ENCODE peak calls at places on chromosomes 6 and 20, in eight cellular contexts. One of them, this sample, is unnamed.
A peak's percentile ranks its signal among the peaks of the same experiment; 100 is the strongest.

GRCh38 chr6:33410711-33411631 is at the start of gene PHF1:
- DNase-seq in HFF-Myc: no peak
- DNase-seq in effector CD4-positive, alpha-beta T cell: peak; percentile 77
- DNase-seq in vagina: peak; percentile 94
- DNase-seq in glutamatergic neuron: peak; percentile 72
- DNase-seq in activated naive CD4-positive, alpha-beta T cell treated with Interleukin-2 at 50 U/mL for 16 hours: no peak
- DNase-seq in central memory CD8-positive, alpha-beta T cell: peak; percentile 89
- DNase-seq in progenitor cell of endocrine pancreas: peak; percentile 53
- DNase-seq in this sample: no peak

GRCh38 chr6:112899541-112899940 is 552.4 kb downstream of the RFPL4B start:
- DNase-seq in HFF-Myc: no peak
- DNase-seq in effector CD4-positive, alpha-beta T cell: no peak
- DNase-seq in vagina: no peak
- DNase-seq in glutamatergic neuron: no peak
- DNase-seq in activated naive CD4-positive, alpha-beta T cell treated with Interleukin-2 at 50 U/mL for 16 hours: no peak
- DNase-seq in central memory CD8-positive, alpha-beta T cell: no peak
- DNase-seq in progenitor cell of endocrine pancreas: no peak
- DNase-seq in this sample: peak; percentile 42

GRCh38 chr20:6489361-6490154 is 277.9 kb upstream of the BMP2 start:
- DNase-seq in HFF-Myc: no peak
- DNase-seq in effector CD4-positive, alpha-beta T cell: no peak
- DNase-seq in vagina: no peak
- DNase-seq in glutamatergic neuron: no peak
- DNase-seq in activated naive CD4-positive, alpha-beta T cell treated with Interleukin-2 at 50 U/mL for 16 hours: no peak
- DNase-seq in central memory CD8-positive, alpha-beta T cell: no peak
- DNase-seq in progenitor cell of endocrine pancreas: no peak
- DNase-seq in this sample: no peak

GRCh38 chr6:123529843-123530242 is 106.9 kb downstream of the TRDN start:
- DNase-seq in HFF-Myc: no peak
- DNase-seq in effector CD4-positive, alpha-beta T cell: no peak
- DNase-seq in vagina: no peak
- DNase-seq in glutamatergic neuron: no peak
- DNase-seq in activated naive CD4-positive, alpha-beta T cell treated with Interleukin-2 at 50 U/mL for 16 hours: no peak
- DNase-seq in central memory CD8-positive, alpha-beta T cell: no peak
- DNase-seq in progenitor cell of endocrine pancreas: no peak
- DNase-seq in this sample: no peak

GRCh38 chr6:77607004-77607403 is 45.8 kb upstream of the MEI4 start:
- DNase-seq in HFF-Myc: no peak
- DNase-seq in effector CD4-positive, alpha-beta T cell: no peak
- DNase-seq in vagina: no peak
- DNase-seq in glutamatergic neuron: no peak
- DNase-seq in activated naive CD4-positive, alpha-beta T cell treated with Interleukin-2 at 50 U/mL for 16 hours: no peak
- DNase-seq in central memory CD8-positive, alpha-beta T cell: no peak
- DNase-seq in progenitor cell of endocrine pancreas: no peak
- DNase-seq in this sample: no peak

GRCh38 chr6:89941031-89941775 is 46.9 kb downstream of the GJA10 start:
- DNase-seq in HFF-Myc: no peak
- DNase-seq in effector CD4-positive, alpha-beta T cell: no peak
- DNase-seq in vagina: no peak
- DNase-seq in glutamatergic neuron: peak; percentile 35
- DNase-seq in activated naive CD4-positive, alpha-beta T cell treated with Interleukin-2 at 50 U/mL for 16 hours: no peak
- DNase-seq in central memory CD8-positive, alpha-beta T cell: no peak
- DNase-seq in progenitor cell of endocrine pancreas: peak; percentile 21
- DNase-seq in this sample: no peak

GRCh38 chr6:155171747-155172191 is 92.0 kb upstream of the CLDN20 start:
- DNase-seq in HFF-Myc: no peak
- DNase-seq in effector CD4-positive, alpha-beta T cell: no peak
- DNase-seq in vagina: no peak
- DNase-seq in glutamatergic neuron: no peak
- DNase-seq in activated naive CD4-positive, alpha-beta T cell treated with Interleukin-2 at 50 U/mL for 16 hours: no peak
- DNase-seq in central memory CD8-positive, alpha-beta T cell: no peak
- DNase-seq in progenitor cell of endocrine pancreas: no peak
- DNase-seq in this sample: no peak

GRCh38 chr6:52305385-52305784 is 20.8 kb upstream of the MCM3 start:
- DNase-seq in HFF-Myc: no peak
- DNase-seq in effector CD4-positive, alpha-beta T cell: no peak
- DNase-seq in vagina: no peak
- DNase-seq in glutamatergic neuron: no peak
- DNase-seq in activated naive CD4-positive, alpha-beta T cell treated with Interleukin-2 at 50 U/mL for 16 hours: no peak
- DNase-seq in central memory CD8-positive, alpha-beta T cell: no peak
- DNase-seq in progenitor cell of endocrine pancreas: no peak
- DNase-seq in this sample: no peak

GRCh38 chr6:41682497-41682961 is 44.3 kb downstream of the MDFI start:
- DNase-seq in HFF-Myc: no peak
- DNase-seq in effector CD4-positive, alpha-beta T cell: no peak
- DNase-seq in vagina: no peak
- DNase-seq in glutamatergic neuron: no peak
- DNase-seq in activated naive CD4-positive, alpha-beta T cell treated with Interleukin-2 at 50 U/mL for 16 hours: no peak
- DNase-seq in central memory CD8-positive, alpha-beta T cell: no peak
- DNase-seq in progenitor cell of endocrine pancreas: no peak
- DNase-seq in this sample: no peak

GRCh38 chr6:12327391-12327790 is 37.2 kb downstream of the EDN1 start:
- DNase-seq in HFF-Myc: no peak
- DNase-seq in effector CD4-positive, alpha-beta T cell: no peak
- DNase-seq in vagina: no peak
- DNase-seq in glutamatergic neuron: no peak
- DNase-seq in activated naive CD4-positive, alpha-beta T cell treated with Interleukin-2 at 50 U/mL for 16 hours: no peak
- DNase-seq in central memory CD8-positive, alpha-beta T cell: no peak
- DNase-seq in progenitor cell of endocrine pancreas: no peak
- DNase-seq in this sample: no peak

GRCh38 chr6:2396292-2396691 is 150.9 kb upstream of the GMDS start:
- DNase-seq in HFF-Myc: no peak
- DNase-seq in effector CD4-positive, alpha-beta T cell: no peak
- DNase-seq in vagina: no peak
- DNase-seq in glutamatergic neuron: no peak
- DNase-seq in activated naive CD4-positive, alpha-beta T cell treated with Interleukin-2 at 50 U/mL for 16 hours: no peak
- DNase-seq in central memory CD8-positive, alpha-beta T cell: no peak
- DNase-seq in progenitor cell of endocrine pancreas: no peak
- DNase-seq in this sample: no peak

GRCh38 chr6:154386848-154387717 is 30.5 kb upstream of the IPCEF1 start:
- DNase-seq in HFF-Myc: peak; percentile 85
- DNase-seq in effector CD4-positive, alpha-beta T cell: no peak
- DNase-seq in vagina: no peak
- DNase-seq in glutamatergic neuron: no peak
- DNase-seq in activated naive CD4-positive, alpha-beta T cell treated with Interleukin-2 at 50 U/mL for 16 hours: no peak
- DNase-seq in central memory CD8-positive, alpha-beta T cell: no peak
- DNase-seq in progenitor cell of endocrine pancreas: no peak
- DNase-seq in this sample: peak; percentile 17

GRCh38 chr6:112252571-112253504 is 1.5 kb downstream of the LAMA4 start:
- DNase-seq in HFF-Myc: no peak
- DNase-seq in effector CD4-positive, alpha-beta T cell: no peak
- DNase-seq in vagina: no peak
- DNase-seq in glutamatergic neuron: no peak
- DNase-seq in activated naive CD4-positive, alpha-beta T cell treated with Interleukin-2 at 50 U/mL for 16 hours: no peak
- DNase-seq in central memory CD8-positive, alpha-beta T cell: no peak
- DNase-seq in progenitor cell of endocrine pancreas: no peak
- DNase-seq in this sample: peak; percentile 50

GRCh38 chr20:44092551-44093248 is 94.3 kb downstream of the JPH2 start:
- DNase-seq in HFF-Myc: no peak
- DNase-seq in effector CD4-positive, alpha-beta T cell: no peak
- DNase-seq in vagina: no peak
- DNase-seq in glutamatergic neuron: no peak
- DNase-seq in activated naive CD4-positive, alpha-beta T cell treated with Interleukin-2 at 50 U/mL for 16 hours: peak; percentile 12
- DNase-seq in central memory CD8-positive, alpha-beta T cell: no peak
- DNase-seq in progenitor cell of endocrine pancreas: no peak
- DNase-seq in this sample: peak; percentile 69

GRCh38 chr6:64736421-64736950 is 970.5 kb downstream of the EYS start:
- DNase-seq in HFF-Myc: no peak
- DNase-seq in effector CD4-positive, alpha-beta T cell: no peak
- DNase-seq in vagina: no peak
- DNase-seq in glutamatergic neuron: no peak
- DNase-seq in activated naive CD4-positive, alpha-beta T cell treated with Interleukin-2 at 50 U/mL for 16 hours: no peak
- DNase-seq in central memory CD8-positive, alpha-beta T cell: no peak
- DNase-seq in progenitor cell of endocrine pancreas: no peak
- DNase-seq in this sample: no peak

GRCh38 chr6:53898026-53898795 is 103.4 kb downstream of the LRRC1 start:
- DNase-seq in HFF-Myc: no peak
- DNase-seq in effector CD4-positive, alpha-beta T cell: no peak
- DNase-seq in vagina: no peak
- DNase-seq in glutamatergic neuron: no peak
- DNase-seq in activated naive CD4-positive, alpha-beta T cell treated with Interleukin-2 at 50 U/mL for 16 hours: no peak
- DNase-seq in central memory CD8-positive, alpha-beta T cell: no peak
- DNase-seq in progenitor cell of endocrine pancreas: no peak
- DNase-seq in this sample: no peak